ENCODE peak calls at places on chromosomes 16 and 17, in four cellular contexts. Y, B, S and W are unnamed samples.

GRCh38 chr17:78986048-78986648 is 6.4 kb upstream of the LGALS3BP start:
- DNase-seq in Y (peak), S (peak), B (no peak), W (no peak)

GRCh38 chr17:42201155-42201772 is 7.0 kb upstream of the GHDC start:
- DNase-seq in S (no peak), Y (no peak), B (no peak), W (no peak)

GRCh38 chr17:32319548-32319905 is 22.4 kb downstream of the C17orf75 start:
- DNase-seq in Y (peak), B (peak), S (peak), W (peak)

GRCh38 chr16:12228607-12229499 is 252.3 kb downstream of the SNX29 start:
- DNase-seq in B (peak), S (peak), Y (peak), W (peak)

GRCh38 chr16:87948735-87949070 is 2.5 kb upstream of the BANP start:
- DNase-seq in B (no peak), S (no peak), Y (no peak), W (no peak)

GRCh38 chr16:65572156-65572555 is 450.3 kb upstream of the CDH11 start:
- DNase-seq in S (no peak), B (no peak), Y (no peak), W (no peak)

GRCh38 chr17:11935734-11936406 is 61.4 kb downstream of the ZNF18 start:
- DNase-seq in Y (peak), B (peak), S (peak), W (no peak)

GRCh38 chr17:83015511-83015910 is 63.9 kb upstream of the METRNL start:
- DNase-seq in S (no peak), B (peak), Y (no peak), W (no peak)

GRCh38 chr17:58513391-58513912 is 986 bp downstream of the MTMR4 start:
- DNase-seq in Y (peak), B (no peak), S (no peak), W (no peak)

GRCh38 chr17:18257268-18257681 is 1.3 kb downstream of the FLII start:
- DNase-seq in B (no peak), S (peak), Y (no peak), W (no peak)

GRCh38 chr16:7449306-7449705 is 116.7 kb downstream of the RBFOX1 start:
- DNase-seq in B (no peak), Y (no peak), S (no peak), W (no peak)

GRCh38 chr17:80474933-80475915 is 1.2 kb downstream of the NPTX1 start:
- DNase-seq in Y (no peak), B (peak), S (no peak), W (peak)

GRCh38 chr16:53523971-53524548 is 21.1 kb upstream of the AKTIP start:
- DNase-seq in S (no peak), Y (no peak), B (no peak), W (no peak)

GRCh38 chr16:1654505-1655268 is 23.4 kb upstream of the JPT2 start:
- DNase-seq in B (no peak), S (no peak), Y (no peak), W (no peak)

GRCh38 chr17:78993241-78993956 is 13.7 kb upstream of the LGALS3BP start:
- DNase-seq in Y (peak), B (peak), S (peak), W (peak)

GRCh38 chr17:64741924-64742670 is 80.0 kb upstream of the SMURF2 start:
- DNase-seq in S (no peak), B (no peak), Y (no peak), W (no peak)

GRCh38 chr17:4318596-4318995 is 47.9 kb downstream of the UBE2G1 start:
- DNase-seq in S (no peak), Y (no peak), B (no peak), W (no peak)

GRCh38 chr16:65125322-65125721 is 3.5 kb upstream of the CDH11 start:
- DNase-seq in B (no peak), Y (no peak), S (peak), W (no peak)

GRCh38 chr17:28948873-28949184 is 2.5 kb downstream of the PHF12 start:
- DNase-seq in B (no peak), S (no peak), Y (no peak), W (no peak)

GRCh38 chr16:14111713-14112538 is 40.8 kb downstream of the MRTFB start:
- DNase-seq in B (no peak), S (peak), Y (no peak), W (no peak)

GRCh38 chr16:87445486-87445885 is 47.3 kb downstream of the ZCCHC14 start:
- DNase-seq in S (no peak), Y (no peak), B (no peak), W (no peak)

DNA sequence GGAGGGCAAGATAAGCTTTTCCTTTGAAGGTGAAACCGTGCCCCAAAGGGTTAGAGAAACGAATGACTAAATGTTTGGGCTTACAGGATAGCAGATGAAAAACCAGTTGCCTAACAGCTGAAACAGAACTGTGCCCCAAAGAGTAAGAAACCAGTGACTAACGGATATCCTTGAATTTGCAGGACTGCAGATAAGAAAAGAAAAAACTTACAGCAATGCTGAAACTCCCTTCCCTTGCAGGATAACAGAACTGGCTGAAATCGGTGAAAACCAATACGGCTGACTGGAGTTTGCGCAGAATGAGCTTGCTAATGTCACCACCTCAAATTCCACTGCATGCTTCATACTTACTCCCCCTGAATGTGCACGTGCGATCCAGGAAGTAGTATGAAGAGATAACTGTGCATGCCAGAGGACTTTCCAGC is 175.2 kb upstream of the NLRP1 start:
- DNase-seq in S (no peak), Y (no peak), B (no peak), W (no peak)
- TF ChIP-seq PHF8 in S (no peak), Y (no peak), B (no peak), W (no peak)

DNA sequence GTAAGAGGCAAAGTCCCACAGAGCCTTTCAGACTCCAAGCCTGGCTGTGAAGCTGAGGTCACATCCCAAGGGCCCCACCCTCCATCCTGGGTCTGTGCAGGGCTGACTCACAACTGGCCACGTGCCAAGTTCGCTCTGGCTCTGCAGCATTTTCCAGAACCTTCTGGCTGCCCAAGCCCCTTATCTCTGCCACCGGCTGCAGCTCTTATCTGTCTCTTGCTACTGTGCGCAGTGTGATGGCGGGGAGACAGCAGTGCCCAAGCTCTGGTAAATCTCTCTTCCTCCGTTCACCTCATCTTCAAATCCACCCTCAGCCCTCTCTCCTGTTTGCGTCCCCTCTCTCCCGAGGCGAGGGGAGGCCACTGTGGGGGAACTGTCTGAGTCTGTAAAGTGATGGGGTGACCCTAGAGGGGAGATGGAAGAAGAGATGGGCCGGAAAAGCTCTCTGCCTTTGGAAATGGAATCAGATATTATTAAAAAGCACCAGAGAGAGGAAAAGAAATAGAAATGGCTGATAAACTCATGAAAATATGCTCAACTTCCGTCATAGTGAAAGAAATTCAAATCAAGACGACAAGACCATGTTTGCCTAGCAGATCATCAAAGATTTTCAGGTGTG is 162.7 kb upstream of the CDC42EP4 start:
- DNase-seq in Y (peak), B (no peak), S (peak), W (peak)
- TF ChIP-seq PHF8 in Y (no peak), B (no peak), S (no peak), W (no peak)

DNA sequence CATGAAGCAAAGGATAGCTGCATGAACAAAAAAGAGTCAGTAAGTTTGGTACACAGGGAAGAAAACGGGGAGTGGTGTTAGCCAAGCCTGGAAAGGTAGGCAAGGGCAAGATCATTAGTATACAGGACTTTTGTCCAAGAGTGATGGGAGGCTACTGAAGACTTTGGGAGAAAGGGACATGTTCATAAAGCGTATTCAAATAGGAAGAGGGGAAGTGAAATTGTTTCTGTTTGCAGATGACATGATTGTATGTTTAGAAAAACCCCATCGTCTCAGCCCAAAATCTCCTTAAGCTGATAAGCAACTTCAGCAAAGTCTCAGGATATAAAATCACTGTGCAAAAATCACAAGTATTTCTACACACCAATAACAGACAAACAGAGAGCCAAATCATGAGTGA is 19.4 kb downstream of the CDYL2 start:
- DNase-seq in B (no peak), S (no peak), Y (no peak), W (no peak)
- TF ChIP-seq PHF8 in B (no peak), S (no peak), Y (no peak), W (no peak)

GRCh38 chr17:34706029-34706428 is 126.6 kb downstream of the TMEM132E start:
- DNase-seq in Y (peak), B (peak), S (no peak), W (no peak)

GRCh38 chr17:34709108-34709779 is 129.9 kb downstream of the TMEM132E start:
- DNase-seq in S (no peak), B (no peak), Y (no peak), W (no peak)

GRCh38 chr17:34703533-34703932 is 124.2 kb downstream of the TMEM132E start:
- DNase-seq in Y (peak), B (peak), S (peak), W (peak)
- TF ChIP-seq PHF8 in Y (no peak), B (no peak), S (no peak), W (no peak)